ENCODE peak calls at places on chromosomes 3 and 15, in eight cellular contexts. M is Jurkat, Clone E6-1; C is CD8-positive, alpha-beta T cell; L is stimulated activated CD8-positive, alpha-beta memory T cell treated with anti-CD3 and anti-CD28 coated beads, Interleukin-2, amount 100 ng/mL, for 48 hours; B is PC-9; I is occipital lobe; Q is NCI-H748 treated with DMSO at 0.1 percent for 48 hours; E is NCI-H524. Z is an unnamed sample.
A peak's percentile ranks its signal among the peaks of the same experiment; 100 is the strongest.

GRCh38 chr3:52403955-52404354 is 40.9 kb downstream of the SEMA3G start:
- DNase-seq in M (no peak), C (no peak), L (no peak), B (no peak), I (no peak), Q (no peak), E (no peak), Z (no peak)

GRCh38 chr3:52471371-52472238 is 16.2 kb downstream of the NISCH start:
- DNase-seq in M (no peak), C (no peak), L (no peak), B (no peak), I (no peak), Q (no peak), E (no peak), Z (no peak)

GRCh38 chr3:32283304-32283703 is 44.8 kb downstream of the CMTM8 start:
- DNase-seq in M (no peak), C (no peak), L (no peak), B (no peak), I (no peak), Q (no peak), E (no peak), Z (no peak)

GRCh38 chr15:85024509-85025336 is 43.1 kb downstream of the PDE8A start:
- DNase-seq in M (no peak), C (no peak), L (no peak), B (peak; percentile 16), I (no peak), Q (no peak), E (no peak), Z (no peak)

GRCh38 chr3:151434151-151434890 is 26.5 kb downstream of the IGSF10 start:
- DNase-seq in M (no peak), C (no peak), L (no peak), B (no peak), I (no peak), Q (no peak), E (no peak), Z (no peak)

GRCh38 chr15:64369078-64369607 is 12.1 kb downstream of the PCLAF start:
- DNase-seq in M (no peak), C (no peak), L (no peak), B (no peak), I (no peak), Q (no peak), E (no peak), Z (no peak)

GRCh38 chr15:63191895-63192603 is 2.6 kb downstream of the RAB8B start:
- DNase-seq in M (peak; percentile 98), C (peak; percentile 50), L (peak; percentile 27), B (no peak), I (no peak), Q (no peak), E (no peak), Z (peak; percentile 32)

GRCh38 chr3:25428003-25428861 is at the start of gene RARB:
- DNase-seq in M (no peak), C (no peak), L (no peak), B (peak; percentile 39), I (peak; percentile 69), Q (peak; percentile 10), E (peak; percentile 53), Z (no peak)

GRCh38 chr3:39401983-39402382 is 4.5 kb upstream of the RPSA start:
- DNase-seq in M (no peak), C (no peak), L (no peak), B (no peak), I (no peak), Q (no peak), E (no peak), Z (no peak)